ENCODE peak calls at places on chromosomes 2 and 18, in four cellular contexts. One of them, this sample, is unnamed.
A peak's percentile ranks its signal among the peaks of the same experiment; 100 is the strongest.

GRCh38 chr2:134360750-134361487 is 107.0 kb downstream of the MGAT5 start:
- DNase-seq in K562: no peak
- DNase-seq in HepG2: no peak
- DNase-seq in H1: no peak
- DNase-seq in this sample: no peak

GRCh38 chr18:2919600-2919999 is 72.8 kb downstream of the EMILIN2 start:
- DNase-seq in K562: no peak
- DNase-seq in HepG2: no peak
- DNase-seq in H1: no peak
- DNase-seq in this sample: no peak

GRCh38 chr2:238045575-238045974 is 15.2 kb upstream of the SCLY start:
- DNase-seq in K562: no peak
- DNase-seq in HepG2: no peak
- DNase-seq in H1: no peak
- DNase-seq in this sample: no peak

GRCh38 chr2:163667064-163667887 is 68.5 kb downstream of the FIGN start:
- DNase-seq in K562: no peak
- DNase-seq in HepG2: peak; percentile 81
- DNase-seq in H1: no peak
- DNase-seq in this sample: no peak

GRCh38 chr2:207487650-207488315 is 42.0 kb upstream of the CREB1 start:
- DNase-seq in K562: no peak
- DNase-seq in HepG2: no peak
- DNase-seq in H1: no peak
- DNase-seq in this sample: peak; percentile 32

GRCh38 chr2:76599732-76600368 is 889.1 kb upstream of the GCFC2 start:
- DNase-seq in K562: peak; percentile 38
- DNase-seq in HepG2: peak; percentile 93
- DNase-seq in H1: peak; percentile 71
- DNase-seq in this sample: peak; percentile 12

GRCh38 chr2:37322368-37322767 is 2.3 kb downstream of the PRKD3 start:
- DNase-seq in K562: no peak
- DNase-seq in HepG2: no peak
- DNase-seq in H1: no peak
- DNase-seq in this sample: no peak

GRCh38 chr2:189548686-189549439 is 31.7 kb downstream of the SLC40A1 start:
- DNase-seq in K562: peak; percentile 11
- DNase-seq in HepG2: peak; percentile 79
- DNase-seq in H1: no peak
- DNase-seq in this sample: no peak

GRCh38 chr18:49243391-49243790 is 217.1 kb downstream of the DYM start:
- DNase-seq in K562: no peak
- DNase-seq in HepG2: no peak
- DNase-seq in H1: no peak
- DNase-seq in this sample: no peak

GRCh38 chr2:158600155-158600802 is 143.5 kb downstream of the PKP4 start:
- DNase-seq in K562: no peak
- DNase-seq in HepG2: no peak
- DNase-seq in H1: no peak
- DNase-seq in this sample: no peak

GRCh38 chr2:214750529-214750928 is 59.0 kb downstream of the BARD1 start:
- DNase-seq in K562: no peak
- DNase-seq in HepG2: no peak
- DNase-seq in H1: no peak
- DNase-seq in this sample: no peak

GRCh38 chr2:26284132-26284531 is 39.4 kb downstream of the HADHB start:
- DNase-seq in K562: no peak
- DNase-seq in HepG2: no peak
- DNase-seq in H1: no peak
- DNase-seq in this sample: no peak

GRCh38 chr2:16828828-16829160 is 163.2 kb upstream of the CYRIA start:
- DNase-seq in K562: no peak
- DNase-seq in HepG2: no peak
- DNase-seq in H1: no peak
- DNase-seq in this sample: no peak

GRCh38 chr2:225038076-225038571 is 4.1 kb downstream of the DOCK10 start:
- DNase-seq in K562: no peak
- DNase-seq in HepG2: no peak
- DNase-seq in H1: no peak
- DNase-seq in this sample: no peak

GRCh38 chr2:225041871-225042799 is at the start of gene DOCK10:
- DNase-seq in K562: no peak
- DNase-seq in HepG2: no peak
- DNase-seq in H1: no peak
- DNase-seq in this sample: no peak

GRCh38 chr2:225041210-225041870 is 928 bp downstream of the DOCK10 start:
- DNase-seq in K562: no peak
- DNase-seq in HepG2: no peak
- DNase-seq in H1: no peak
- DNase-seq in this sample: no peak

GRCh38 chr2:225042800-225043167 is 516 bp upstream of the DOCK10 start:
- DNase-seq in K562: no peak
- DNase-seq in HepG2: no peak
- DNase-seq in H1: no peak
- DNase-seq in this sample: no peak

DNA sequence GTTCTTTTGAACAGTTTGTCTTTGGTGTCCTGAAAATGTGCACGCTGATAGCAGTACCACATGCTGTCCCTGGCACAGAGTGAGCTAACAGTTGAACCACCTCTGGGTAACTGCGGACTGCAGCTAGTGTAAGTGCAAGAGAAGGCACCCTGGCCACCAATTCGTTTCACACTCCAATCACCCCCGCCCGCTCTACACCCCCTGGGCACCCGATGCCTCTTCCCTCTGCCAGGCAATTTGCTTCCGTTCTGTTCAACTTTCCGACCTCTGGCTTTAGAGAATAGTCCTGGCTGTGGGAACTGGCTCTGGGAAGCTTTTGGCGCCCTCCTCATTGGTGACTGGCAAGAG is 1.4 kb downstream of the DOCK10 start:
- DNase-seq in K562: no peak
- DNase-seq in HepG2: no peak
- DNase-seq in H1: no peak
- DNase-seq in this sample: no peak
- TF ChIP-seq POLR2A in K562: no peak
- TF ChIP-seq POLR2A in HepG2: no peak
- TF ChIP-seq POLR2A in H1: no peak
- TF ChIP-seq POLR2A in this sample: no peak

GRCh38 chr2:72755647-72756423 is 70.0 kb downstream of the EXOC6B start:
- DNase-seq in K562: no peak
- DNase-seq in HepG2: peak; percentile 17
- DNase-seq in H1: no peak
- DNase-seq in this sample: no peak
- TF ChIP-seq FOSL1 in K562: no peak
- TF ChIP-seq FOSL1 in HepG2: no peak
- TF ChIP-seq FOSL1 in H1: no peak
- TF ChIP-seq FOSL1 in this sample: no peak

DNA sequence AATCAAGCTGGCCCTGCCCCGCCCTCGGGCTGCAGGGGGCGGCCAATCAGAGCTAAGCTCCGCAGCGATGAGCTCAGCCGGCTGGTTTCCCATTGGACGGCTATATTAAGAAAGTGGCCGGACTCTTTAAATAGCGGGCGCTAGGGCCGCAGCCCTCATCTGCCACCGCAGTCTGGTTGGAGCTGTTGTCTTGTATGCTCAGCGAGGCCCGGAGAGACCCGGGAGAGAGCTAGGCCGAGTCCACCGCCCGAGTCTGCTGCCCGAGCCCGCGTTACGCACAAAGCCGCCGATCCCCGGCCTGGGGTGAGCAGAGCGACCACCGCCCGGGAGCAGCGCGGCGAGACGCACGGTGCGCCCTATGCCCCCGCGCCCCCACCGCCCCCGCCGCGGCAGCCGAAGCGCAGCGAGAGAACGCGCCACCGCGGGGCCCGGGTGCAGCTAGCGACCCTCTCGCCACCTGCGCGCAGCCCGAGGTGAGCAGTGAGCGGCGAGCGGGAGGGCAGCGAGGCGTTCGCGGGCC is at the start of gene RHOB:
- DNase-seq in K562: peak; percentile 95
- DNase-seq in HepG2: peak; percentile 98
- DNase-seq in H1: peak; percentile 95
- DNase-seq in this sample: peak; percentile 94
- TF ChIP-seq POLR2A in K562: peak; percentile 72
- TF ChIP-seq POLR2A in HepG2: peak; percentile 100
- TF ChIP-seq POLR2A in H1: peak; percentile 96
- TF ChIP-seq POLR2A in this sample: peak; percentile 99

GRCh38 chr18:68489018-68489792 is 225.7 kb downstream of the TMX3 start:
- DNase-seq in K562: no peak
- DNase-seq in HepG2: no peak
- DNase-seq in H1: peak; percentile 13
- DNase-seq in this sample: no peak

GRCh38 chr18:68499141-68499540 is 215.8 kb downstream of the TMX3 start:
- DNase-seq in K562: no peak
- DNase-seq in HepG2: no peak
- DNase-seq in H1: no peak
- DNase-seq in this sample: no peak

GRCh38 chr18:68500551-68500950 is 214.4 kb downstream of the TMX3 start:
- DNase-seq in K562: no peak
- DNase-seq in HepG2: no peak
- DNase-seq in H1: no peak
- DNase-seq in this sample: no peak

GRCh38 chr18:68498185-68498584 is 216.7 kb downstream of the TMX3 start:
- DNase-seq in K562: no peak
- DNase-seq in HepG2: no peak
- DNase-seq in H1: no peak
- DNase-seq in this sample: no peak

GRCh38 chr18:68494802-68495560 is 219.9 kb downstream of the TMX3 start:
- DNase-seq in K562: no peak
- DNase-seq in HepG2: no peak
- DNase-seq in H1: no peak
- DNase-seq in this sample: no peak
- TF ChIP-seq FOSL1 in K562: no peak
- TF ChIP-seq FOSL1 in HepG2: no peak
- TF ChIP-seq FOSL1 in H1: no peak
- TF ChIP-seq FOSL1 in this sample: no peak

GRCh38 chr2:73836141-73836943 is 7.6 kb downstream of the STAMBP start:
- DNase-seq in K562: no peak
- DNase-seq in HepG2: no peak
- DNase-seq in H1: no peak
- DNase-seq in this sample: no peak

GRCh38 chr2:73828389-73828817 is 358 bp upstream of the STAMBP start:
- DNase-seq in K562: no peak
- DNase-seq in HepG2: no peak
- DNase-seq in H1: no peak
- DNase-seq in this sample: no peak

GRCh38 chr2:73828818-73829570 is at the start of gene STAMBP:
- DNase-seq in K562: peak; percentile 95
- DNase-seq in HepG2: peak; percentile 98
- DNase-seq in H1: peak; percentile 83
- DNase-seq in this sample: peak; percentile 95

GRCh38 chr2:73830871-73831401 is 2.2 kb downstream of the STAMBP start:
- DNase-seq in K562: no peak
- DNase-seq in HepG2: no peak
- DNase-seq in H1: no peak
- DNase-seq in this sample: no peak

DNA sequence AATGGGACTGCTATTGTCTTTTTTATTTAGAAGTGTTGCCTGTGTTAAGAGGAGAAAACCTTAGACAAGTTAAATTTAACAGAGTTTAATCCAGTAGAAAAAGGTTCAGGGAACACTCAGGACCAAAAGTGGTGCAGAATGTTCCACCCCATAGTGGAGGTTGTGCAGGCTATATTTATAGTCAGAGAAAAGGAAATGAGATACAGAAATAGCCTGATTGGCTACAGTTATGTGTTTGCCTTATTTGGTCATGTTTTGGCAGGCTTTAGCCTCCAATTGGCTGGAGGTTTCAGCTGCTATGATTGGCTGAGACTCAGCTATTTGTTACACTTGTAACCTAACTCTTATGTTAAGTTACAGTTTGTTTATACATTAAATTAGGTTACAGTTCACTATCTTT is 4.1 kb downstream of the STAMBP start:
- DNase-seq in K562: peak; percentile 23
- DNase-seq in HepG2: no peak
- DNase-seq in H1: no peak
- DNase-seq in this sample: no peak
- TF ChIP-seq POLR2A in K562: peak; percentile 61
- TF ChIP-seq POLR2A in HepG2: no peak
- TF ChIP-seq POLR2A in H1: no peak
- TF ChIP-seq POLR2A in this sample: no peak

DNA sequence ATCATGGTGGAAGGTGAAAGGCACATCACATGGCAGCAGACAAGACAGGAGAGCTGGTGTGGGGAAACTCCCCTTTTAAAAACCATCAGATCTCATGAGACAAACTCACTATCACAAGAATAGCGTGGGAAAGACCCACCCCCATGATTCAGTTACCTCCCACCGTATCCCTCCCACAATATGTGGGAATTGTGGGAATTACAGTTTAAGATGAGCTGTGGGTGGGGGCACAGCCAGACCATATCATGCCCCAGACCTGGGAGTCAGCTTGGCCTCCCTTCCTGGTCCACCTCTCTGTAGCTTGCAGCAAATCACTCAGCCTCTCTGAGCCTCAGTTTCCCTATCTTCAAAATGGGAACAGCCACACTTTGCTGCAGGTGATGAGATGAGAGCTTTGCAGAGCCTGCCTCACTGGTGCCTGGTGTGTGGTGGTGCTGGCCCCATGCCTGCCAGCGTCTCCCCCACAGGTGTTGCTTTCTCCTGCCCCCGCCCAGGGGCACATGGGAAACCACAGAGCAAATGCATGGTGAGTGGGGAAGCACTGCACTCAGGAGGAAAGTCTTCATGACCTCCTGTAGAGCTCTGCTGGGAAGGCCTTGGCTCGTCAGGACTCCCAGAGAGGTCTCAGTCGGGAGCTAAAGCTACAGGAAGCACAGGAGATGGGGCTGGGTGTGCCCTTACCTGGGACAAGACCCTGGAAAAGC is 31.2 kb downstream of the GREB1 start:
- DNase-seq in K562: no peak
- DNase-seq in HepG2: no peak
- DNase-seq in H1: no peak
- DNase-seq in this sample: no peak
- TF ChIP-seq FOSL1 in K562: no peak
- TF ChIP-seq FOSL1 in HepG2: no peak
- TF ChIP-seq FOSL1 in H1: no peak
- TF ChIP-seq FOSL1 in this sample: no peak

This sample was measured in HCT116.